ENCODE peak calls at places on chromosomes 6 and 20, in eight cellular contexts. One of them, this sample, is unnamed.

GRCh38 chr6:169216830-169217229 is 36.8 kb downstream of the THBS2 start:
- DNase-seq in cardiac muscle cell: no peak
- DNase-seq in left ventricle myocardium inferior: no peak
- DNase-seq in choroid plexus epithelial cell: no peak
- DNase-seq in type B pancreatic cell: no peak
- DNase-seq in hepatocyte: no peak
- DNase-seq in RWPE1: no peak
- DNase-seq in heart left ventricle: no peak
- DNase-seq in this sample: no peak

GRCh38 chr6:166553563-166554271 is 32.8 kb downstream of the RAMACL start:
- DNase-seq in cardiac muscle cell: no peak
- DNase-seq in left ventricle myocardium inferior: peak
- DNase-seq in choroid plexus epithelial cell: peak
- DNase-seq in type B pancreatic cell: no peak
- DNase-seq in hepatocyte: no peak
- DNase-seq in RWPE1: peak
- DNase-seq in heart left ventricle: peak
- DNase-seq in this sample: no peak

GRCh38 chr20:59123011-59123676 is 40.5 kb upstream of the ZNF831 start:
- DNase-seq in cardiac muscle cell: no peak
- DNase-seq in left ventricle myocardium inferior: no peak
- DNase-seq in choroid plexus epithelial cell: no peak
- DNase-seq in type B pancreatic cell: no peak
- DNase-seq in hepatocyte: no peak
- DNase-seq in RWPE1: no peak
- DNase-seq in heart left ventricle: no peak
- DNase-seq in this sample: no peak

GRCh38 chr20:58199469-58199868 is 29.0 kb downstream of the ANKRD60 start:
- DNase-seq in cardiac muscle cell: no peak
- DNase-seq in left ventricle myocardium inferior: no peak
- DNase-seq in choroid plexus epithelial cell: no peak
- DNase-seq in type B pancreatic cell: no peak
- DNase-seq in hepatocyte: no peak
- DNase-seq in RWPE1: no peak
- DNase-seq in heart left ventricle: no peak
- DNase-seq in this sample: no peak

GRCh38 chr20:34863421-34863965 is 9.2 kb downstream of the GGT7 start:
- DNase-seq in cardiac muscle cell: no peak
- DNase-seq in left ventricle myocardium inferior: no peak
- DNase-seq in choroid plexus epithelial cell: no peak
- DNase-seq in type B pancreatic cell: peak
- DNase-seq in hepatocyte: no peak
- DNase-seq in RWPE1: no peak
- DNase-seq in heart left ventricle: no peak
- DNase-seq in this sample: no peak

GRCh38 chr6:69865126-69865525 is 1.2 kb upstream of the COL19A1 start:
- DNase-seq in cardiac muscle cell: no peak
- DNase-seq in left ventricle myocardium inferior: no peak
- DNase-seq in choroid plexus epithelial cell: peak
- DNase-seq in type B pancreatic cell: no peak
- DNase-seq in hepatocyte: no peak
- DNase-seq in RWPE1: peak
- DNase-seq in heart left ventricle: no peak
- DNase-seq in this sample: no peak

GRCh38 chr20:62452475-62453095 is 23.2 kb downstream of the GATA5 start:
- DNase-seq in cardiac muscle cell: no peak
- DNase-seq in left ventricle myocardium inferior: no peak
- DNase-seq in choroid plexus epithelial cell: no peak
- DNase-seq in type B pancreatic cell: no peak
- DNase-seq in hepatocyte: peak
- DNase-seq in RWPE1: peak
- DNase-seq in heart left ventricle: no peak
- DNase-seq in this sample: no peak

GRCh38 chr6:21748343-21749063 is 155.0 kb downstream of the SOX4 start:
- DNase-seq in cardiac muscle cell: no peak
- DNase-seq in left ventricle myocardium inferior: no peak
- DNase-seq in choroid plexus epithelial cell: peak
- DNase-seq in type B pancreatic cell: no peak
- DNase-seq in hepatocyte: no peak
- DNase-seq in RWPE1: peak
- DNase-seq in heart left ventricle: no peak
- DNase-seq in this sample: no peak

GRCh38 chr6:79307321-79308036 is 73.0 kb upstream of the HMGN3 start:
- DNase-seq in cardiac muscle cell: no peak
- DNase-seq in left ventricle myocardium inferior: no peak
- DNase-seq in choroid plexus epithelial cell: peak
- DNase-seq in type B pancreatic cell: no peak
- DNase-seq in hepatocyte: peak
- DNase-seq in RWPE1: peak
- DNase-seq in heart left ventricle: no peak
- DNase-seq in this sample: no peak

DNA sequence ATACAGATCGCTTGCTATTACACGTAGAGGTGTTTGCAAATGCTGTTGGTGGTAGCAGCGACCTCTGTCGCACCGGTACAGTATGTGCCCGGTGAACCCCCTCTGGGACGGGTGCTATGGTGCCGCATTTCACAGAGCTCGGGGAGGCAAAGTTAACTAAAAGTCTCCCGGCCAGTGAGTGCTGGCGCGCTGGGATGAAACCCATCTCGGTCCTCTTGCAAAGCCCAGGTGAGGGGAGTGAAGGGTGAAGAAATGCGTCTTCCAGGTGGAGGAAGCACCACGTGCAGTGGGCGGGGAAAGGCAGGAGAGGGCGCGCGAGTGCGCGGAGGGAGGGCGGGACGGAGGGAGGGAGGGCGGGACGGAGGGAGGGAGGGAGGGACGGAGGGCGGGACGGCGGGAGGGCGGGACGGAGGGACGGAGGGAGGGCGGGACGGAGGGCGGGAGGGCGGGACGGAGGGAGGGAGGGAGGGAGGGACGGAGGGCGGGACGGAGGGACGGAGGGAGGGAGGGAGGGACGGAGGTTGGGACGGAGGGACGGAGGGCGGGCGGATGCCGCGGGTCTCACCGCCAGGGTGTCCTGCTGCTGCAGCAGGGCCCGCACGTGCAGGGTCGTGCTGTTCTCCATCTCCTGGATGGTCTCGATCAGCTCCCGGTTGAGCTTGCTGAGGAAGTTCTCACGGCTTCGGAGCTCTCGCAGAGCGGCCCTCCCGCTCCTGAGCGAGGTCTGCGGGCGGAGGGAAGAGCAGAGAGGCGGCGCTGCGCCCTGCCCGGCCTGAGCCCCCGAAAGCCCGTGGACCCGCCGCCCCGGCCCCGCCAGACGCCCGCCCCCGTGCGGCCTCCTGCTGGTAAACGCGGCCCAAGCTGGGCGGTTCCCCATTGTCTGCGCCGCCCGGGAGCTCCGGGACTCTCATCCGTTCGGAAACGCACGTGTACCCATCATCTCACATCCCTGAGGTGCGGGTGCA is 11.7 kb downstream of the C20orf96 start:
- DNase-seq in cardiac muscle cell: no peak
- DNase-seq in left ventricle myocardium inferior: peak
- DNase-seq in choroid plexus epithelial cell: peak
- DNase-seq in type B pancreatic cell: no peak
- DNase-seq in hepatocyte: no peak
- DNase-seq in RWPE1: peak
- DNase-seq in heart left ventricle: no peak
- DNase-seq in this sample: no peak
- TF ChIP-seq CTCF in cardiac muscle cell: peak
- TF ChIP-seq CTCF in left ventricle myocardium inferior: peak
- TF ChIP-seq CTCF in choroid plexus epithelial cell: peak
- TF ChIP-seq CTCF in type B pancreatic cell: no peak
- TF ChIP-seq CTCF in hepatocyte: no peak
- TF ChIP-seq CTCF in RWPE1: peak
- TF ChIP-seq CTCF in heart left ventricle: no peak
- TF ChIP-seq CTCF in this sample: no peak

GRCh38 chr6:29926795-29927427 is 15.4 kb upstream of the HLA-A start:
- DNase-seq in cardiac muscle cell: no peak
- DNase-seq in left ventricle myocardium inferior: peak
- DNase-seq in choroid plexus epithelial cell: peak
- DNase-seq in type B pancreatic cell: no peak
- DNase-seq in hepatocyte: peak
- DNase-seq in RWPE1: peak
- DNase-seq in heart left ventricle: peak
- DNase-seq in this sample: no peak

GRCh38 chr6:29924287-29924686 is 18.0 kb upstream of the HLA-A start:
- DNase-seq in cardiac muscle cell: no peak
- DNase-seq in left ventricle myocardium inferior: no peak
- DNase-seq in choroid plexus epithelial cell: no peak
- DNase-seq in type B pancreatic cell: no peak
- DNase-seq in hepatocyte: no peak
- DNase-seq in RWPE1: no peak
- DNase-seq in heart left ventricle: no peak
- DNase-seq in this sample: no peak

GRCh38 chr6:29925341-29926080 is 16.8 kb upstream of the HLA-A start:
- DNase-seq in cardiac muscle cell: no peak
- DNase-seq in left ventricle myocardium inferior: no peak
- DNase-seq in choroid plexus epithelial cell: no peak
- DNase-seq in type B pancreatic cell: no peak
- DNase-seq in hepatocyte: no peak
- DNase-seq in RWPE1: peak
- DNase-seq in heart left ventricle: no peak
- DNase-seq in this sample: no peak

GRCh38 chr6:29926081-29926794 is 16.1 kb upstream of the HLA-A start:
- DNase-seq in cardiac muscle cell: no peak
- DNase-seq in left ventricle myocardium inferior: peak
- DNase-seq in choroid plexus epithelial cell: peak
- DNase-seq in type B pancreatic cell: no peak
- DNase-seq in hepatocyte: peak
- DNase-seq in RWPE1: no peak
- DNase-seq in heart left ventricle: peak
- DNase-seq in this sample: no peak

GRCh38 chr6:29924731-29925130 is 17.6 kb upstream of the HLA-A start:
- DNase-seq in cardiac muscle cell: no peak
- DNase-seq in left ventricle myocardium inferior: no peak
- DNase-seq in choroid plexus epithelial cell: no peak
- DNase-seq in type B pancreatic cell: no peak
- DNase-seq in hepatocyte: no peak
- DNase-seq in RWPE1: no peak
- DNase-seq in heart left ventricle: no peak
- DNase-seq in this sample: no peak
- TF ChIP-seq CTCF in cardiac muscle cell: no peak
- TF ChIP-seq CTCF in left ventricle myocardium inferior: no peak
- TF ChIP-seq CTCF in choroid plexus epithelial cell: no peak
- TF ChIP-seq CTCF in type B pancreatic cell: no peak
- TF ChIP-seq CTCF in hepatocyte: no peak
- TF ChIP-seq CTCF in RWPE1: no peak
- TF ChIP-seq CTCF in heart left ventricle: no peak
- TF ChIP-seq CTCF in this sample: no peak

GRCh38 chr20:44807051-44807683 is 3.2 kb downstream of the RIMS4 start:
- DNase-seq in cardiac muscle cell: no peak
- DNase-seq in left ventricle myocardium inferior: no peak
- DNase-seq in choroid plexus epithelial cell: no peak
- DNase-seq in type B pancreatic cell: no peak
- DNase-seq in hepatocyte: no peak
- DNase-seq in RWPE1: no peak
- DNase-seq in heart left ventricle: no peak
- DNase-seq in this sample: no peak
- TF ChIP-seq CTCF in cardiac muscle cell: no peak
- TF ChIP-seq CTCF in left ventricle myocardium inferior: no peak
- TF ChIP-seq CTCF in choroid plexus epithelial cell: no peak
- TF ChIP-seq CTCF in type B pancreatic cell: no peak
- TF ChIP-seq CTCF in hepatocyte: no peak
- TF ChIP-seq CTCF in RWPE1: no peak
- TF ChIP-seq CTCF in heart left ventricle: no peak
- TF ChIP-seq CTCF in this sample: no peak

GRCh38 chr20:38650010-38650409 is 48.4 kb downstream of the ARHGAP40 start:
- DNase-seq in cardiac muscle cell: no peak
- DNase-seq in left ventricle myocardium inferior: no peak
- DNase-seq in choroid plexus epithelial cell: no peak
- DNase-seq in type B pancreatic cell: no peak
- DNase-seq in hepatocyte: no peak
- DNase-seq in RWPE1: no peak
- DNase-seq in heart left ventricle: no peak
- DNase-seq in this sample: no peak
- TF ChIP-seq CTCF in cardiac muscle cell: no peak
- TF ChIP-seq CTCF in left ventricle myocardium inferior: no peak
- TF ChIP-seq CTCF in choroid plexus epithelial cell: peak
- TF ChIP-seq CTCF in type B pancreatic cell: no peak
- TF ChIP-seq CTCF in hepatocyte: no peak
- TF ChIP-seq CTCF in RWPE1: no peak
- TF ChIP-seq CTCF in heart left ventricle: no peak
- TF ChIP-seq CTCF in this sample: no peak

GRCh38 chr20:1124416-1124815 is 6.0 kb downstream of the PSMF1 start:
- DNase-seq in cardiac muscle cell: no peak
- DNase-seq in left ventricle myocardium inferior: no peak
- DNase-seq in choroid plexus epithelial cell: peak
- DNase-seq in type B pancreatic cell: no peak
- DNase-seq in hepatocyte: no peak
- DNase-seq in RWPE1: no peak
- DNase-seq in heart left ventricle: no peak
- DNase-seq in this sample: no peak

GRCh38 chr20:1119524-1119923 is 1.1 kb downstream of the PSMF1 start:
- DNase-seq in cardiac muscle cell: no peak
- DNase-seq in left ventricle myocardium inferior: no peak
- DNase-seq in choroid plexus epithelial cell: no peak
- DNase-seq in type B pancreatic cell: no peak
- DNase-seq in hepatocyte: no peak
- DNase-seq in RWPE1: no peak
- DNase-seq in heart left ventricle: no peak
- DNase-seq in this sample: no peak

GRCh38 chr20:1121439-1121838 is 3.0 kb downstream of the PSMF1 start:
- DNase-seq in cardiac muscle cell: no peak
- DNase-seq in left ventricle myocardium inferior: no peak
- DNase-seq in choroid plexus epithelial cell: no peak
- DNase-seq in type B pancreatic cell: no peak
- DNase-seq in hepatocyte: no peak
- DNase-seq in RWPE1: no peak
- DNase-seq in heart left ventricle: no peak
- DNase-seq in this sample: no peak

GRCh38 chr20:1125266-1125665 is 6.9 kb downstream of the PSMF1 start:
- DNase-seq in cardiac muscle cell: no peak
- DNase-seq in left ventricle myocardium inferior: no peak
- DNase-seq in choroid plexus epithelial cell: no peak
- DNase-seq in type B pancreatic cell: no peak
- DNase-seq in hepatocyte: no peak
- DNase-seq in RWPE1: no peak
- DNase-seq in heart left ventricle: no peak
- DNase-seq in this sample: no peak

GRCh38 chr20:1122388-1123315 is 4.2 kb downstream of the PSMF1 start:
- DNase-seq in cardiac muscle cell: no peak
- DNase-seq in left ventricle myocardium inferior: peak
- DNase-seq in choroid plexus epithelial cell: peak
- DNase-seq in type B pancreatic cell: no peak
- DNase-seq in hepatocyte: peak
- DNase-seq in RWPE1: no peak
- DNase-seq in heart left ventricle: peak
- DNase-seq in this sample: no peak
- TF ChIP-seq CTCF in cardiac muscle cell: no peak
- TF ChIP-seq CTCF in left ventricle myocardium inferior: no peak
- TF ChIP-seq CTCF in choroid plexus epithelial cell: no peak
- TF ChIP-seq CTCF in type B pancreatic cell: no peak
- TF ChIP-seq CTCF in hepatocyte: no peak
- TF ChIP-seq CTCF in RWPE1: no peak
- TF ChIP-seq CTCF in heart left ventricle: no peak
- TF ChIP-seq CTCF in this sample: no peak

This sample was measured in mesothelial cell of epicardium.